ENCODE peak calls at places on chromosomes 16 and 17, in five cellular contexts. Q, S, O, F and B are unnamed samples. For H3K4me1, the result is how much of the 10 kb centered on the place peaks cover.

GRCh38 chr17:37111329-37111728 is 162.6 kb downstream of the AATF start:
- DNase-seq in Q (no peak), S (no peak), O (no peak), F (no peak), B (no peak)

GRCh38 chr17:8681175-8681949 is 50.8 kb upstream of the MYH10 start:
- DNase-seq in Q (no peak), S (peak), O (no peak), F (no peak), B (peak)

GRCh38 chr17:20066253-20066652 is 57.1 kb downstream of the SPECC1 start:
- DNase-seq in Q (no peak), S (peak), O (peak), F (no peak), B (no peak)

GRCh38 chr17:1009411-1010085 is 12.6 kb downstream of the TIMM22 start:
- DNase-seq in Q (no peak), S (no peak), O (no peak), F (no peak), B (no peak)

GRCh38 chr16:81551821-81552304 is 107.3 kb downstream of the CMIP start:
- DNase-seq in Q (no peak), S (no peak), O (no peak), F (peak), B (no peak)

GRCh38 chr17:7782237-7782636 is 51.8 kb upstream of the KDM6B start:
- DNase-seq in Q (no peak), S (no peak), O (no peak), F (no peak), B (no peak)

GRCh38 chr16:88685156-88686061 is 898 bp downstream of the SNAI3 start:
- DNase-seq in Q (peak), S (no peak), O (peak), F (peak), B (peak)

GRCh38 chr16:88891083-88891482 is 24.6 kb upstream of the PABPN1L start:
- DNase-seq in Q (no peak), S (no peak), O (no peak), F (no peak), B (no peak)

GRCh38 chr16:83926726-83927397 is 26.2 kb upstream of the OSGIN1 start:
- DNase-seq in Q (peak), S (peak), O (peak), F (peak), B (peak)

GRCh38 chr17:6069611-6070279 is 434 bp upstream of the WSCD1 start:
- DNase-seq in Q (no peak), S (no peak), O (no peak), F (no peak), B (peak)

GRCh38 chr17:73030501-73030911 is 62.0 kb downstream of the SLC39A11 start:
- DNase-seq in Q (no peak), S (no peak), O (peak), F (no peak), B (peak)

GRCh38 chr16:53207810-53208752 is 153.3 kb downstream of the CHD9 start:
- DNase-seq in Q (peak), S (peak), O (peak), F (peak), B (peak)

GRCh38 chr16:82368041-82368440 is 198.0 kb upstream of the MPHOSPH6 start:
- DNase-seq in Q (peak), S (no peak), O (peak), F (peak), B (peak)

GRCh38 chr17:31320791-31321190 is 631 bp downstream of the EVI2A start:
- DNase-seq in Q (no peak), S (no peak), O (no peak), F (no peak), B (no peak)

GRCh38 chr16:89581045-89581695 is 5.6 kb downstream of the CPNE7 start:
- DNase-seq in Q (no peak), S (no peak), O (no peak), F (no peak), B (no peak)

GRCh38 chr17:74513987-74514631 is 17.2 kb downstream of the CD300LB start:
- DNase-seq in Q (peak), S (peak), O (no peak), F (peak), B (peak)

GRCh38 chr16:70267516-70267915 is 15.8 kb upstream of the EXOSC6 start:
- DNase-seq in Q (peak), S (no peak), O (no peak), F (peak), B (peak)

GRCh38 chr17:82822281-82822680 is 17.5 kb downstream of the ZNF750 start:
- DNase-seq in Q (no peak), S (no peak), O (no peak), F (no peak), B (no peak)

GRCh38 chr16:83599789-83600462 is 207.9 kb upstream of the HSBP1 start:
- DNase-seq in Q (no peak), S (no peak), O (no peak), F (no peak), B (no peak)

GRCh38 chr17:74354123-74354522 is 7.5 kb downstream of the BTBD17 start:
- DNase-seq in Q (peak), S (no peak), O (no peak), F (peak), B (peak)

GRCh38 chr17:80246726-80247125 is 13.9 kb upstream of the RNF213 start:
- DNase-seq in Q (no peak), S (no peak), O (no peak), F (no peak), B (no peak)

GRCh38 chr17:3895354-3895753 is 2.5 kb upstream of the CAMKK1 start:
- DNase-seq in Q (peak), S (no peak), O (no peak), F (no peak), B (no peak)

GRCh38 chr17:3893720-3894116 is 865 bp upstream of the CAMKK1 start:
- DNase-seq in Q (no peak), S (no peak), O (no peak), F (no peak), B (no peak)

GRCh38 chr17:3894188-3894587 is 1.3 kb upstream of the CAMKK1 start:
- DNase-seq in Q (no peak), S (no peak), O (no peak), F (no peak), B (no peak)

GRCh38 chr17:3896108-3897099 is 3.6 kb upstream of the CAMKK1 start:
- DNase-seq in Q (peak), S (no peak), O (peak), F (no peak), B (no peak)

GRCh38 chr17:3894927-3895343 is 2.1 kb upstream of the CAMKK1 start:
- DNase-seq in Q (no peak), S (no peak), O (peak), F (no peak), B (peak)
- H3K27ac ChIP-seq in Q (no peak), S (no peak), O (peak), F (no peak), B (peak)

DNA sequence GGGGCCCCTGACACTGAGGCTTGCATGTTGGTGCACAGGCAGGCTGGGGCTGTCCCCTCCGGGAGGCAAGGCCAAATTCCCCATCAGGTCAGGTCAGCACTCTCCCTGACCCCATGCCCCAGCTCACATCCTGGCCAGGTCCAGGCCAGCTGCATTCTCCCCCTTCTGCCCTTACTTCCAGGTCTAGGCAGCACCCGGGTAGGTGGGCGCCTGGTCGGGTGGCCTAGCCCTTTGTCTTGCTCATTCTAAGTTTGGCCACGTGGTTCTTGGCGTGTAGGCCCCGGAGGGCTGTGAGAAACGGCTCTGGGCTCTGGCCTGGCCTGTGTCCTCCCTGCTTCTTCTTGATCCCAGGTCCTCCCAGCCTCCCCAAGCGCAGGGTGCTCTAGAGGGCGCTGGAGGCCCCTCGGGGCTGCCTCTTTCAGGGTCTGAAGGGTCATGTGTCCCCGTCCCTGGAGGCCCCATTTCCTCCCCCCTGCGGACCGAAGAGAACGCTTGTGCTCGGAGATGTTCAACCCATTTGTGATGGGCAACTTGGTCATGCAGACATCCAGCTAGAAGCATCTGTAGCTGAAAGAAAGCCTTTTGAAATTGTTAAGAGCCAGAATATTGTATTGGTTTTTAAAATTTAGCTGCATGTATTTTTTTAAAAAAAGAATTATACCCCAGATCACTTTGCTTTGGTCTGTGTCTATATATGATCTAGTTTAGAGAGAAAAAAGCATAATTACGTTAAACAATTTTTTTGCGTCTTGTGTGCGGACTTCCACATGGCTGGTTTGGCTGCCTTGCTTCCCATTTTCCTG is 6.7 kb downstream of the BAHCC1 start:
- DNase-seq in Q (peak), S (no peak), O (no peak), F (peak), B (peak)
- TF ChIP-seq CTCF in Q (peak), S (no peak), O (peak), F (peak), B (peak)

GRCh38 chr16:14309906-14310305 is 238.8 kb downstream of the MRTFB start:
- DNase-seq in Q (no peak), S (no peak), O (no peak), F (peak), B (no peak)

GRCh38 chr16:14310519-14310991 is 239.4 kb downstream of the MRTFB start:
- DNase-seq in Q (peak), S (no peak), O (no peak), F (peak), B (peak)

GRCh38 chr16:14307623-14308356 is 236.7 kb downstream of the MRTFB start:
- DNase-seq in Q (peak), S (no peak), O (peak), F (peak), B (no peak)

GRCh38 chr16:14308357-14308723 is 237.2 kb downstream of the MRTFB start:
- DNase-seq in Q (peak), S (no peak), O (no peak), F (no peak), B (no peak)

DNA sequence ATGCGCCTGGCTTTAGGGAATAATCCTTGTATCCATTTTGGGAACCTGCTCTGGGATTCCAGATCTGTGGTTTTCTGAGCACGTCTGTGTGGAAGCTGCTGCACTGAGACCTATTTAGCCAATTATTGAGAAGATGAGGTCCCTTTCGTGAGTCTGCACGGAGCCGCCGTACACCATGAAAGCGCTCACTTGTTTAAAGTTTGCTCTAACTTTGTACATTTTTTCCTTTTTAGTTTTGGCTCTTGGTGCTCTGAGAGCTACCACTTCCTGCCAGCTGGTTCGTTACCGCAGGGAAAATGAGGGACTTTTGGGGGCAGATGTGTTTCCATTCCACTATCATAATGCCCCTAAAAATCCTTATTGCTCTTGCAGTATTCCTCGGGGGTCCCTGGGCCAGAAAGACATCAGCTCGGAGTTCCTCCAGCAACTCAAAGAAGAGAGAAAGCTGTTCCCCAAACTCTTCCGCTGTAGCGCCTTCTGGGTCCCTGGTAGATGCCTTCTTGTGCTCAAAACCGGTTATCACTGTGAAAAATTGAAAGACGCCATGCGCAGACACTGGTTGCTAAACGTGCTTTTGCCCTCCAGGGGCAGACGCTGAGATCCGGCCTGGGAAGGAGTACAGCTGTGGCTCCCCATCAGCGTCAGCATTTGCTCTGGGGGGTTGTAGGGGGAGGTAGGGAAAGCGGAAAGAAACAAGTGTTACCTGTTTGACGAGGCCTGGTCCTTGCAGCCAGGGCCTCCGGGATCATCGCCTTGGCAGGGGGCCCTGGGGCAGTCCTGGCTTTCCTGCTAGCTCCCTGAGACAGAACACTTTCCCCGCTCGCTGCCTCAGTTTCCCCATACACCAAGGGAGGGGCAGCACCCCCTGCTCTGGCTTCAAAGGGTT is 238.1 kb downstream of the MRTFB start:
- DNase-seq in Q (peak), S (no peak), O (peak), F (no peak), B (no peak)
- H3K4me1 ChIP-seq in Q (half or more), S (under half), O (half or more), F (under half), B (under half)

GRCh38 chr16:68005786-68006286 is 6.6 kb upstream of the DPEP2 start:
- DNase-seq in Q (peak), S (peak), O (no peak), F (peak), B (no peak)

GRCh38 chr16:68000024-68000423 is 740 bp upstream of the DPEP2 start:
- DNase-seq in Q (peak), S (no peak), O (no peak), F (no peak), B (no peak)

GRCh38 chr16:68000450-68000849 is 1.2 kb upstream of the DPEP2 start:
- DNase-seq in Q (no peak), S (peak), O (no peak), F (no peak), B (peak)

GRCh38 chr16:68003031-68003430 is 3.7 kb upstream of the DPEP2 start:
- DNase-seq in Q (no peak), S (no peak), O (no peak), F (no peak), B (no peak)
- H3K27ac ChIP-seq in Q (no peak), S (no peak), O (no peak), F (no peak), B (no peak)

GRCh38 chr16:67302882-67303434 is 23.6 kb downstream of the KCTD19 start:
- DNase-seq in Q (no peak), S (no peak), O (no peak), F (peak), B (no peak)

GRCh38 chr16:67301080-67301757 is 21.9 kb downstream of the PLEKHG4 start:
- DNase-seq in Q (no peak), S (peak), O (no peak), F (no peak), B (no peak)

GRCh38 chr16:67302076-67302475 is 22.7 kb downstream of the PLEKHG4 start:
- DNase-seq in Q (no peak), S (no peak), O (no peak), F (no peak), B (no peak)

GRCh38 chr16:67304006-67304405 is 22.5 kb downstream of the KCTD19 start:
- DNase-seq in Q (no peak), S (no peak), O (no peak), F (no peak), B (no peak)

GRCh38 chr16:67305216-67306071 is 21.1 kb downstream of the KCTD19 start:
- DNase-seq in Q (no peak), S (no peak), O (no peak), F (peak), B (no peak)
- TF ChIP-seq CTCF in Q (peak), S (no peak), O (no peak), F (peak), B (no peak)

DNA sequence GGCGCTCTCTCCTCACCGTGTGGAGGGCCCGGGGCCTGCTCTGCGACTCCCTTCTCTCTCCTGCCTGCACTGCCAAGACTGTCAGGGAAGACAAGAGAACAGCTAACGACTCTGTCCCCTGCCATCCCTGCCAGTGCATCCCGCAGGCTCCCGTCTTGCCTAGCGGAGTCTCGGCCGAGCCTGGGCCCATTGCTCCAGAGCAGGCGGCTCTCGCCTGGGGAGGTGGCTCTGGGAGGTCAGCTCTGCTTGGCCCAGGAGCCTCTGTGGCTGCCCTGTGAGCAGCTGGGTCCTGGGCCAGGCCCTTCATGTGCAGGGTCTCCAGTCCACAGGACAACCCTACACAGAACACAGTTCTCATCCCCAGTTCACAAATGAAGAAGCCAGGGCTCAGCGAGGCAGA is 53.0 kb downstream of the WNT3 start:
- DNase-seq in Q (no peak), S (no peak), O (no peak), F (no peak), B (no peak)
- H3K4me1 ChIP-seq in Q (under half), S (under half), O (under half), F (under half), B (under half)

DNA sequence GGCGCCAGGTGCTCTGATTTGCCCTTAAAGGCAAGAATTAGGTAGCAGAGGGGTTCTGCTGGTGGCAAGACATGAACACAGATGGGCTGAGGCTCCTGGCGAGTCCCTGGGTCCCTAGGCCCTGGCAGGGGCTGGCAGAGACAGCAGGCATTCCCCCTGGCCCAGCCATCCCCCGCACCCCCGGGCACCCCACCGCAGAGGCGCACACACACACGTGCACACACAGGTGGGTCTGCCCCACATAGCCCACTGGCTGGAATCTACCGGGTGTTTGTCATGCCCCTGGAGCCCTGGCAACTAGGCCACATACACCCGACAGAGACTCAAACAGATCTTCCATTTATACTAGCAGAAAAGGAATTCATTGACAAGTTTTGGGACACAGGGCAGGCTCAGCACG is 153.4 kb downstream of the C16orf78 start:
- DNase-seq in Q (no peak), S (no peak), O (no peak), F (no peak), B (no peak)
- H3K27ac ChIP-seq in Q (no peak), S (no peak), O (no peak), F (no peak), B (no peak)

DNA sequence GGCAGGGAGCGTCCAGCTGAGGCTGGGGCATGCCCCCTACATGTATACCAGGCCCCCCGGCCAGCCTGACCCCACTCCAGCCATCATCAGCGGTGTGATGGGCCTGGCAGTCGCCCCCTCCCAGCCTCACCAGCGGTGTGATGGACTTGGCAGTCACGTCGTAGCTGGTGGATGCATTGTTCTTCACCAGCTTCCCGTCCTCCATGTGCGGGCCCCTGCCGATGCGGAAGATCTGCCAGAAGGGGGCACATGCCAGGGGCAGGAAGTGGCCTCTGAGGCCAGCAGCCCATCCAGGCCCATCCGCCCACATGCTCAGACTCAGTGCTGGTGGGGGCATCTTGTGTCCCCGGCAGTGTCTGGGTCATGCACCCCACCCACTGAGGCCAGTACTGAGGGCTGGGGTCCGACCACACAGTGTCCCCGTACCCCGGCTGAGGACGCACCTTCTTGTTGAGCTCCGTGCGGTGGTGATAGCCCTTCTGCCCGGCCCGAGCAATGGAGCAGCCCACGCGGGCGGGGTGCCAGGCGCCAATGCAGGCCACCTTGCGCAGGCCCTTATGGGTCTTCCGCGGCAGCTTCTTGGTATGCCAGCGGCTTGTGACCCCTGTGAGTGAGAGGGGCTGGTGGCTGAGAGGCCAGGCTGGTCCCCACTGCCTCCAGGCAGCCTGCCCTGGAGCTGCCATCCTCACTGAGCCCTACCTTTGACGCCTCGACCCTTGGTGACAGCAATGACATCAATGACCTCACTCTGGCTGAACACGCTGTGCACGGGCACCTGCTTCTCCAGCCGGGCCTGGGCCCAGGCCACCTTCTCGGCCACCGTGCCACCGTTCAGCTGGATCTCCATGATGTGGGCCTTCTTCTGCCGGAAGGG is 3.7 kb upstream of the MSRB1 start:
- DNase-seq in Q (no peak), S (no peak), O (no peak), F (no peak), B (no peak)
- TF ChIP-seq CTCF in Q (no peak), S (no peak), O (no peak), F (no peak), B (no peak)